ENCODE peak calls at places on chromosomes 2 and 18, in five cellular contexts. A, B, G, M and Q are unnamed samples.

GRCh38 chr2:217890445-217890844 is 112.3 kb downstream of the TNS1 start:
- DNase-seq in A (no peak), M (no peak), B (no peak), G (peak; percentile 80), Q (peak; percentile 80)

GRCh38 chr18:65817178-65817577 is 66.4 kb downstream of the CDH7 start:
- DNase-seq in G (no peak), A (no peak), M (no peak), B (no peak), Q (no peak)

GRCh38 chr2:3336844-3337243 is 40.8 kb downstream of the EIPR1 start:
- DNase-seq in G (no peak), M (no peak), A (no peak), B (no peak), Q (no peak)

GRCh38 chr2:58156780-58157179 is 84.3 kb downstream of the FANCL start:
- DNase-seq in A (no peak), M (no peak), G (no peak), B (no peak), Q (no peak)

GRCh38 chr2:200810252-200810650 is 1.5 kb upstream of the BZW1 start:
- DNase-seq in G (no peak), A (no peak), B (no peak), M (no peak), Q (peak; percentile 54)

GRCh38 chr2:71939588-71940535 is 207.8 kb downstream of the CYP26B1 start:
- DNase-seq in M (no peak), G (no peak), B (no peak), A (no peak), Q (no peak)

GRCh38 chr2:18749912-18750526 is 160.7 kb upstream of the NT5C1B start:
- DNase-seq in G (peak; percentile 73), A (no peak), B (no peak), M (peak; percentile 52), Q (peak; percentile 56)

GRCh38 chr18:48338915-48339314 is 70.3 kb downstream of the ZBTB7C start:
- DNase-seq in B (no peak), M (no peak), A (no peak), G (no peak), Q (no peak)

GRCh38 chr2:228367356-228367755 is 185.9 kb upstream of the SPHKAP start:
- DNase-seq in B (no peak), M (no peak), G (no peak), A (no peak), Q (no peak)

GRCh38 chr2:62201307-62201706 is 5.4 kb downstream of the B3GNT2 start:
- DNase-seq in A (no peak), B (no peak), M (no peak), G (no peak), Q (no peak)

GRCh38 chr18:61093967-61094366 is 239.3 kb upstream of the CDH20 start:
- DNase-seq in A (no peak), M (no peak), G (no peak), B (no peak), Q (no peak)

GRCh38 chr2:225002656-225003045 is 39.6 kb downstream of the DOCK10 start:
- DNase-seq in A (no peak), B (no peak), M (no peak), G (no peak), Q (no peak)

GRCh38 chr2:28345619-28346018 is 47.0 kb upstream of the FOSL2 start:
- DNase-seq in G (no peak), M (no peak), B (no peak), A (peak; percentile 42), Q (no peak)

GRCh38 chr2:146523218-146523617 is 1321.6 kb upstream of the ACVR2A start:
- DNase-seq in M (no peak), B (no peak), A (no peak), G (no peak), Q (no peak)

GRCh38 chr18:65082907-65083306 is 667.9 kb upstream of the CDH7 start:
- DNase-seq in M (no peak), B (no peak), G (no peak), A (no peak), Q (no peak)

GRCh38 chr18:46320928-46321855 is 217.0 kb downstream of the HAUS1 start:
- DNase-seq in B (no peak), M (no peak), A (no peak), G (no peak), Q (no peak)

GRCh38 chr18:77096031-77096371 is 36.6 kb downstream of the MBP start:
- DNase-seq in B (no peak), A (no peak), M (no peak), G (no peak), Q (no peak)
- H3K27ac ChIP-seq in B (no peak overlapping the region), A (no peak overlapping the region), M (no peak overlapping the region), G (peak overlapping the region; percentile 97), Q (no peak overlapping the region)

GRCh38 chr2:112811276-112811831 is 25.2 kb downstream of the IL1B start:
- DNase-seq in G (no peak), A (no peak), B (no peak), M (no peak), Q (no peak)
- H3K4me1 ChIP-seq in G (no peaks in the 10 kb centered on the region), A (peaks cover 26% of the 10 kb centered on the region), B (peaks cover 33% of the 10 kb centered on the region), M (peaks cover 8% of the 10 kb centered on the region), Q (no peaks in the 10 kb centered on the region)

GRCh38 chr18:58447342-58448190 is 181.3 kb downstream of the ALPK2 start:
- DNase-seq in B (no peak), M (peak; percentile 27), A (no peak), G (peak; percentile 63), Q (no peak)
- H3K27ac ChIP-seq in B (no peak overlapping the region), M (peak overlapping the region; percentile 64), A (no peak overlapping the region), G (peak overlapping the region; percentile 79), Q (no peak overlapping the region)

GRCh38 chr2:227188292-227188691 is 23.9 kb downstream of the COL4A3 start:
- DNase-seq in A (no peak), G (peak; percentile 19), B (no peak), M (no peak), Q (no peak)

GRCh38 chr2:227186751-227187150 is 22.3 kb downstream of the COL4A3 start:
- DNase-seq in A (no peak), G (no peak), M (no peak), B (no peak), Q (no peak)

GRCh38 chr2:227192491-227192890 is 28.1 kb downstream of the COL4A3 start:
- DNase-seq in A (no peak), B (no peak), G (no peak), M (no peak), Q (no peak)

GRCh38 chr2:227194219-227194618 is 29.8 kb downstream of the COL4A3 start:
- DNase-seq in B (no peak), M (no peak), G (no peak), A (no peak), Q (no peak)

DNA sequence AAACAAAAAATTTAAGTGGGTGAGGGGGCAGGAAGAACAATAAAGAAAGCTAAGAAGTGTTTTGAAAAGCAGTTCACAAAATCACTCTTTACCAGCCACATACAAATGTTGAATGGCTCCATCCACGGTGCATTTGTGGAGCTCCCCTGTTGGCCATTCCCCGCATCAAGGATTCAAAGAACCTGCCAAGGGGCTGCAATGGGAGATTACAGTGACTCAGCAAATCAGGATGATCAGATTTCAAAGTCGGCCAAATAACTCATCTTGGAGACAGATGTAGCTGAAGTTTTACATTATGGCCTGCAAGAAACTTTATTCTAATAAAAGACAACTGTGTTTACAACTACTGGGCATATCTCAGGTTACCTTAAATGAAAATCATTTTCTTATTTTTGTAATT is 26.9 kb downstream of the COL4A3 start:
- DNase-seq in A (no peak), M (no peak), G (no peak), B (no peak), Q (no peak)
- H3K4me1 ChIP-seq in A (no peaks in the 10 kb centered on the region), M (no peaks in the 10 kb centered on the region), G (no peaks in the 10 kb centered on the region), B (no peaks in the 10 kb centered on the region), Q (no peaks in the 10 kb centered on the region)